ENCODE peak calls at places on chromosomes 7 and 10, in six cellular contexts. R is H1, Y is K562, P is spleen, V is HCT116, H is vagina. Q is an unnamed sample.

GRCh38 chr7:158568974-158569857 is 18.4 kb downstream of the PTPRN2 start:
- DNase-seq in R (no peak), Y (no peak), P (no peak), V (no peak), H (no peak), Q (no peak)

GRCh38 chr7:5750026-5750425 is 31.4 kb downstream of the RNF216 start:
- DNase-seq in R (no peak), Y (no peak), P (no peak), V (no peak), H (no peak), Q (no peak)

GRCh38 chr10:5976689-5977470 is 463 bp downstream of the IL15RA start:
- DNase-seq in R (peak; percentile 79), Y (peak; percentile 81), P (peak; percentile 89), V (peak; percentile 18), H (peak; percentile 88), Q (no peak)

GRCh38 chr10:53013201-53013808 is 240.7 kb upstream of the MBL2 start:
- DNase-seq in R (no peak), Y (no peak), P (no peak), V (no peak), H (no peak), Q (no peak)

GRCh38 chr10:10222288-10222945 is 795.3 kb upstream of the CELF2 start:
- DNase-seq in R (no peak), Y (no peak), P (no peak), V (no peak), H (no peak), Q (no peak)

GRCh38 chr7:16604054-16604453 is 41.5 kb downstream of the ANKMY2 start:
- DNase-seq in R (no peak), Y (no peak), P (no peak), V (no peak), H (no peak), Q (no peak)

GRCh38 chr10:128105383-128105782 is 20.8 kb downstream of the MKI67 start:
- DNase-seq in R (no peak), Y (no peak), P (no peak), V (no peak), H (no peak), Q (no peak)

GRCh38 chr7:47078241-47078640 is 503.7 kb downstream of the TNS3 start:
- DNase-seq in R (no peak), Y (no peak), P (no peak), V (no peak), H (no peak), Q (no peak)

GRCh38 chr10:72248477-72249151 is 25.1 kb upstream of the DDIT4 start:
- DNase-seq in R (peak; percentile 61), Y (no peak), P (peak; percentile 96), V (no peak), H (peak; percentile 98), Q (peak; percentile 91)

GRCh38 chr10:97676770-97677581 is 10.1 kb downstream of the AVPI1 start:
- DNase-seq in R (peak; percentile 55), Y (peak; percentile 55), P (peak; percentile 81), V (no peak), H (no peak), Q (no peak)

GRCh38 chr10:53315709-53316108 is 543.1 kb upstream of the MBL2 start:
- DNase-seq in R (no peak), Y (no peak), P (no peak), V (no peak), H (no peak), Q (no peak)

GRCh38 chr7:66344166-66344565 is 139.0 kb downstream of the TPST1 start:
- DNase-seq in R (no peak), Y (no peak), P (no peak), V (no peak), H (no peak), Q (no peak)

GRCh38 chr10:34996843-34997242 is 93.3 kb downstream of the CUL2 start:
- DNase-seq in R (no peak), Y (no peak), P (no peak), V (no peak), H (no peak), Q (no peak)

GRCh38 chr7:96563409-96563808 is 146.2 kb downstream of the SEM1 start:
- DNase-seq in R (no peak), Y (no peak), P (no peak), V (no peak), H (no peak), Q (no peak)

GRCh38 chr7:129925416-129926002 is 27.3 kb downstream of the UBE2H start:
- DNase-seq in R (peak; percentile 32), Y (no peak), P (no peak), V (no peak), H (no peak), Q (no peak)

GRCh38 chr10:119908201-119908600 is 15.7 kb downstream of the SEC23IP start:
- DNase-seq in R (no peak), Y (no peak), P (no peak), V (no peak), H (no peak), Q (no peak)

GRCh38 chr10:133056651-133057178 is 31.0 kb upstream of the ADGRA1 start:
- DNase-seq in R (no peak), Y (no peak), P (no peak), V (no peak), H (no peak), Q (no peak)

GRCh38 chr7:57210871-57211270 is 78.6 kb upstream of the ZNF479 start:
- DNase-seq in R (no peak), Y (no peak), P (peak; percentile 27), V (no peak), H (no peak), Q (no peak)

GRCh38 chr7:47832105-47832715 is 116.1 kb downstream of the PKD1L1 start:
- DNase-seq in R (peak; percentile 35), Y (no peak), P (no peak), V (no peak), H (no peak), Q (no peak)

GRCh38 chr10:18362892-18363291 is 222.7 kb downstream of the CACNB2 start:
- DNase-seq in R (no peak), Y (no peak), P (no peak), V (no peak), H (no peak), Q (no peak)

GRCh38 chr10:118563373-118563890 is 32.0 kb downstream of the PRLHR start:
- DNase-seq in R (no peak), Y (no peak), P (no peak), V (no peak), H (no peak), Q (no peak)

GRCh38 chr10:2978111-2978510 is 89.2 kb upstream of the PFKP start:
- DNase-seq in R (no peak), Y (no peak), P (no peak), V (peak; percentile 55), H (no peak), Q (no peak)

GRCh38 chr10:128927389-128927788 is 539.7 kb upstream of the MGMT start:
- DNase-seq in R (no peak), Y (no peak), P (no peak), V (no peak), H (no peak), Q (no peak)

GRCh38 chr7:151851160-151851751 is 25.7 kb downstream of the PRKAG2 start:
- DNase-seq in R (no peak), Y (no peak), P (peak; percentile 84), V (no peak), H (no peak), Q (no peak)
- H3K4me1 ChIP-seq in R (no peaks in the 10 kb centered on the region), Y (no peaks in the 10 kb centered on the region), P (peaks cover 28% of the 10 kb centered on the region), V (no peaks in the 10 kb centered on the region), H (peaks cover 31% of the 10 kb centered on the region), Q (peaks cover 30% of the 10 kb centered on the region)

GRCh38 chr7:149872419-149873073 is 1.2 kb upstream of the ATP6V0E2 start:
- DNase-seq in R (peak; percentile 55), Y (peak; percentile 90), P (no peak), V (no peak), H (peak; percentile 93), Q (peak; percentile 91)

GRCh38 chr7:149873074-149873967 is 448 bp upstream of the ATP6V0E2 start:
- DNase-seq in R (peak; percentile 93), Y (peak; percentile 100), P (peak; percentile 98), V (peak; percentile 78), H (peak; percentile 96), Q (peak; percentile 97)

GRCh38 chr7:149875396-149875795 is 1.6 kb downstream of the ATP6V0E2 start:
- DNase-seq in R (peak; percentile 20), Y (no peak), P (no peak), V (no peak), H (no peak), Q (no peak)

GRCh38 chr7:149874644-149875028 is 867 bp downstream of the ATP6V0E2 start:
- DNase-seq in R (no peak), Y (no peak), P (no peak), V (no peak), H (peak; percentile 79), Q (peak; percentile 61)

GRCh38 chr7:149873968-149874643 is at the start of gene ATP6V0E2:
- DNase-seq in R (no peak), Y (no peak), P (no peak), V (no peak), H (no peak), Q (no peak)
- TF ChIP-seq POLR2A in R (peak; percentile 7), Y (no peak), P (no peak), V (peak; percentile 17), H (no peak), Q (no peak)

GRCh38 chr7:143435266-143435665 is 8.0 kb upstream of the TAS2R60 start:
- DNase-seq in R (no peak), Y (no peak), P (no peak), V (no peak), H (peak; percentile 3), Q (no peak)

GRCh38 chr7:143437568-143437967 is 5.7 kb upstream of the TAS2R60 start:
- DNase-seq in R (no peak), Y (no peak), P (no peak), V (no peak), H (peak; percentile 40), Q (no peak)

GRCh38 chr7:143436539-143436938 is 6.7 kb upstream of the TAS2R60 start:
- DNase-seq in R (no peak), Y (no peak), P (no peak), V (no peak), H (no peak), Q (no peak)

GRCh38 chr7:143433759-143434158 is 9.5 kb upstream of the TAS2R60 start:
- DNase-seq in R (no peak), Y (no peak), P (no peak), V (no peak), H (no peak), Q (no peak)

GRCh38 chr7:143434660-143435059 is 8.6 kb upstream of the TAS2R60 start:
- DNase-seq in R (no peak), Y (no peak), P (no peak), V (no peak), H (no peak), Q (peak; percentile 91)
- TF ChIP-seq POLR2AphosphoS5 in R (no peak), Y (no peak), P (no peak), V (no peak), H (peak; percentile 62), Q (no peak)

GRCh38 chr7:36283711-36284130 is 105.9 kb upstream of the ANLN start:
- DNase-seq in R (no peak), Y (no peak), P (peak; percentile 94), V (no peak), H (no peak), Q (peak; percentile 81)
- H3K4me1 ChIP-seq in R (peaks cover 30% of the 10 kb centered on the region), Y (peaks cover 9% of the 10 kb centered on the region), P (peaks cover 82% of the 10 kb centered on the region), V (peaks cover 53% of the 10 kb centered on the region), H (peaks cover 59% of the 10 kb centered on the region), Q (peaks cover 43% of the 10 kb centered on the region)